ENCODE peak calls at places on chromosomes 6 and 20, in four cellular contexts. U, D, B and E are unnamed samples.

GRCh38 chr20:8299921-8300320 is 167.9 kb downstream of the PLCB1 start:
- DNase-seq in U (no peak), D (no peak), B (no peak), E (no peak)

GRCh38 chr6:1832844-1833787 is 223.4 kb downstream of the FOXC1 start:
- DNase-seq in U (no peak), D (no peak), B (peak), E (no peak)

GRCh38 chr6:149190228-149190831 is 127.2 kb upstream of the TAB2 start:
- DNase-seq in U (no peak), D (no peak), B (peak), E (peak)

GRCh38 chr6:118588626-118589025 is 40.5 kb downstream of the PLN start:
- DNase-seq in U (no peak), D (no peak), B (no peak), E (no peak)

GRCh38 chr6:143936986-143937765 is 70.9 kb downstream of the PLAGL1 start:
- DNase-seq in U (peak), D (no peak), B (peak), E (no peak)

GRCh38 chr6:159416891-159417540 is 247.8 kb downstream of the FNDC1 start:
- DNase-seq in U (no peak), D (no peak), B (no peak), E (no peak)

GRCh38 chr6:47075168-47075567 is 33.0 kb upstream of the ADGRF1 start:
- DNase-seq in U (no peak), D (no peak), B (peak), E (no peak)

GRCh38 chr6:53938810-53939209 is 144.0 kb downstream of the LRRC1 start:
- DNase-seq in U (no peak), D (no peak), B (no peak), E (no peak)

GRCh38 chr20:47781631-47782030 is 3.6 kb downstream of the SULF2 start:
- DNase-seq in U (no peak), D (no peak), B (no peak), E (no peak)

GRCh38 chr6:123810948-123811347 is 7.3 kb downstream of the NKAIN2 start:
- DNase-seq in U (no peak), D (no peak), B (no peak), E (no peak)

GRCh38 chr20:24608926-24609667 is 139.7 kb downstream of the SYNDIG1 start:
- DNase-seq in U (no peak), D (no peak), B (no peak), E (no peak)

GRCh38 chr6:25942561-25943147 is 12.2 kb upstream of the SLC17A2 start:
- DNase-seq in U (no peak), D (peak), B (peak), E (peak)

GRCh38 chr6:43798688-43799444 is 28.9 kb downstream of the VEGFA start:
- DNase-seq in U (peak), D (peak), B (peak), E (peak)

GRCh38 chr6:89610149-89610642 is 28.4 kb downstream of the LYRM2 start:
- DNase-seq in U (peak), D (peak), B (peak), E (peak)

GRCh38 chr20:11429168-11429567 is 488.5 kb upstream of the BTBD3 start:
- DNase-seq in U (no peak), D (no peak), B (no peak), E (no peak)

GRCh38 chr6:155033021-155033801 is 38.1 kb downstream of the TIAM2 start:
- DNase-seq in U (no peak), D (no peak), B (no peak), E (no peak)

GRCh38 chr6:86963352-86963751 is 26.0 kb downstream of the HTR1E start:
- DNase-seq in U (no peak), D (no peak), B (no peak), E (no peak)

GRCh38 chr6:44237813-44238433 is 9.0 kb upstream of the HSP90AB1 start:
- DNase-seq in U (peak), D (no peak), B (peak), E (no peak)

GRCh38 chr6:14763139-14763538 is 482.7 kb upstream of the JARID2 start:
- DNase-seq in U (peak), D (no peak), B (peak), E (no peak)

GRCh38 chr6:112475083-112475482 is 128.0 kb downstream of the RFPL4B start:
- DNase-seq in U (no peak), D (no peak), B (no peak), E (no peak)

GRCh38 chr20:39050555-39050902 is 88.4 kb downstream of the DHX35 start:
- DNase-seq in U (no peak), D (no peak), B (no peak), E (no peak)

GRCh38 chr20:6162239-6162638 is 39.4 kb upstream of the FERMT1 start:
- DNase-seq in U (no peak), D (no peak), B (no peak), E (no peak)

GRCh38 chr20:50286609-50287008 is 96.0 kb downstream of the CEBPB start:
- DNase-seq in U (peak), D (no peak), B (no peak), E (no peak)

GRCh38 chr20:25584905-25585704 is at the start of gene NINL:
- DNase-seq in U (peak), D (no peak), B (peak), E (no peak)

GRCh38 chr20:13342469-13343242 is 121.6 kb downstream of the ISM1 start:
- DNase-seq in U (no peak), D (no peak), B (no peak), E (no peak)

GRCh38 chr20:373171-373890 is 7.2 kb upstream of the TRIB3 start:
- DNase-seq in U (peak), D (peak), B (peak), E (no peak)

GRCh38 chr6:54776891-54777290 is 69.7 kb upstream of the FAM83B start:
- DNase-seq in U (no peak), D (no peak), B (no peak), E (no peak)

GRCh38 chr6:163536770-163537169 is 122.3 kb downstream of the QKI start:
- DNase-seq in U (no peak), D (no peak), B (no peak), E (no peak)

GRCh38 chr6:32967151-32968091 is 973 bp upstream of the BRD2 start:
- DNase-seq in U (peak), D (peak), B (peak), E (no peak)
- TF ChIP-seq POLR2AphosphoS5 in U (no peak), D (peak), B (peak), E (no peak)

GRCh38 chr6:17278289-17279061 is 2.7 kb upstream of the RBM24 start:
- DNase-seq in U (no peak), D (no peak), B (peak), E (peak)

GRCh38 chr6:17280138-17280537 is 1.0 kb upstream of the RBM24 start:
- DNase-seq in U (no peak), D (no peak), B (no peak), E (no peak)

GRCh38 chr6:17281100-17281496 is at the start of gene RBM24:
- DNase-seq in U (no peak), D (peak), B (peak), E (no peak)

GRCh38 chr6:17281497-17282481 is 628 bp downstream of the RBM24 start:
- DNase-seq in U (no peak), D (no peak), B (no peak), E (no peak)

GRCh38 chr6:17280552-17281090 is 540 bp upstream of the RBM24 start:
- DNase-seq in U (no peak), D (no peak), B (no peak), E (no peak)
- TF ChIP-seq TCF7L2 in U (no peak), D (no peak), B (no peak), E (no peak)

DNA sequence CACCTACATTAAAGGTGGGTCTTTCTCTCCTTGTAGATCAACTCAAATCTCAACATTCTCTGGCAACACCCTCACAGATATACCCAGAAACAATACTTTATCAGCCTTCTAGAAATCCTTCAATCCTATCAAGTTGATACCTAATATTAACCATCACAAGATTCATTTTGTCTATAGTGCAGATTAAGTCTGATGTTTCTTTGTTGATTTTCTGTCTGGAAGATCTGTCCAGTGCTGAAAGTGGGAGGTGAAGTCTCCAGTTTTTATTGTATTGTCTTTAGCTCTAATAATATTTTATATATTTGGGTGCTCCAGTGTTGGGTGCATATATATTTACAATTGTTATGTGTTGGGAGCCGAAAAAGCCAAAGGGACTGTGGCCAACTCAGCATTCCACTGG is 493.9 kb upstream of the ADGRB3 start:
- DNase-seq in U (no peak), D (no peak), B (no peak), E (no peak)
- TF ChIP-seq REST in U (no peak), D (no peak), B (no peak), E (no peak)

GRCh38 chr6:36888115-36888643 is 2.4 kb downstream of the C6orf89 start:
- DNase-seq in U (no peak), D (no peak), B (no peak), E (no peak)

GRCh38 chr6:36888654-36889481 is 3.1 kb downstream of the C6orf89 start:
- DNase-seq in U (no peak), D (no peak), B (no peak), E (no peak)

GRCh38 chr6:36884610-36885009 is 1.1 kb upstream of the C6orf89 start:
- DNase-seq in U (no peak), D (no peak), B (no peak), E (no peak)

GRCh38 chr6:36886948-36887347 is 1.2 kb downstream of the C6orf89 start:
- DNase-seq in U (no peak), D (no peak), B (no peak), E (no peak)

DNA sequence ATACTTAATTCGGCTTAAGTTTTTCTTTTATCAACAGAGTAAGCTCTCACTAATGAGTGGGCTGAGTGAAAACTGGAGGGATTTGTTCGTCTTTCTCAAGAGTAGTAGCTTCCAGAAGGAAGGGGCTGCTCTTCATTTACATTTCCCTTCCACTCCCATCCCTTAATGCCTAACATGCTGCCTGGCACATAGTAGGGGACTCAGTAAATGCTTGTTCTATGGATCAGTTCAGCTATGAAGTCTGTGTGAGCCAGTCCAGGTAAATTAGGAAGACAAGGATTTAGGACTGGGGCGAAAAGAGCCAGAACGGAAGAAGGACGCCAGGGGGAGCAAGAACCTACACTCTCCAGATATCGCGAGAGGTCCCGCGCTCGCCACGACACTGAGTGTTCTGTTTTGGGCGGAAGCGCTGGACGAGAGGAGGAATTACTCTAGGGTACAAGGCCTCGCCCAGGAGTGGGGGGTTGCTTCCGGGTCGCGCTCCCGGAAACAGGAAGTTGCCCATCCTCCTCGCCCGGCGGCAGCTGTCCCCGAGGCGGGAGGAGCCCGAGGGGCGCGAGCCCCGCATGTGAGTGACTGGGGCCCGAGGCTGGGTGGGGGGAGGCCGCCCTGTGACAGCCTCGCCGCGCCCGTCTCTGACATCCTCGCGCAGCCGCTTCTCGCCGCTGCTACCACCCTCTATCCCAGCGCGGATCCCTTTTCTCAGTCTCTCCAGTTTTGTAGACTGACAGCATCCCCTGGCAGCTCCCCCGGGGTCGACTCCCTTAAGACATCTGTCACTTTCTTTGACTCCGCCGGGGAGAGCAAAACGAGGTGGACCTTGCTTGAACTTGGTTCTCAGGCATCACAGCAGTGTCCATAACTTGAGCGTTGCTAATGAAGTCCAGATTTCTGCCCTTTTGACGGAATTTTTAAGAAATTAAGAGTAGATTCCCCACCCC is at the start of gene C6orf89:
- DNase-seq in U (peak), D (peak), B (peak), E (peak)
- TF ChIP-seq POLR2AphosphoS5 in U (peak), D (peak), B (peak), E (peak)

GRCh38 chr6:105587349-105588115 is 184.7 kb upstream of the PREP start:
- DNase-seq in U (no peak), D (no peak), B (no peak), E (no peak)
- TF ChIP-seq TCF7L2 in U (no peak), D (no peak), B (no peak), E (peak)

GRCh38 chr6:161446934-161447333 is 173.1 kb upstream of the AGPAT4 start:
- DNase-seq in U (no peak), D (no peak), B (no peak), E (no peak)
- TF ChIP-seq REST in U (no peak), D (no peak), B (no peak), E (no peak)

GRCh38 chr20:19289451-19289850 is 77.0 kb downstream of the SLC24A3 start:
- DNase-seq in U (no peak), D (no peak), B (no peak), E (no peak)
- TF ChIP-seq POLR2AphosphoS5 in U (no peak), D (no peak), B (no peak), E (no peak)

DNA sequence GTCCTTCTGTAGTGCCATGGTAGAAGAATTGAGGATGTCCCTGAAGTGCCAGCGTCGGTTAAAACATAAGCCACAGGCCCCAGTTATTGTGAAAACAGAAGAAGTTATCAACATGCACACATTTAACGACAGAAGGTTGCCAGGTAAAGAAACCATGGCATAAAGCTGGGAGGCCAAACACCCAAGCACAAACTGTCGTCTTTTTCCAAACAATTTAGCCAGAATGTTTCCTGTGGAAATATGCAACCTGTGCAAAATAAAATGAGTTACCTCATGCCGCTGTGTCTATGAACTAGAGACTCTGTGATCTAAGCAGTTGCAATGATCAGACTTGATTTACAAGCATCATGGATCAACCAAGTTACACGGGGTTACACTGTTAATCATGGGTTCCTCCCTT is 674.8 kb downstream of the GRIK2 start:
- DNase-seq in U (no peak), D (no peak), B (no peak), E (no peak)
- TF ChIP-seq TCF7L2 in U (no peak), D (no peak), B (no peak), E (no peak)